ENCODE peak calls at places on chromosomes 2 and 18, in six cellular contexts. X is MM.1S, M is GM12864, A is GM23248, I is cerebellar cortex, D is neural crest cell. W is an unnamed sample.

GRCh38 chr2:152730591-152731333 is 12.3 kb downstream of the ARL6IP6 start:
- DNase-seq in X (peak; percentile 84), I (no peak), A (peak; percentile 19), D (no peak), M (no peak), W (no peak)

GRCh38 chr2:237432484-237433092 is 18.6 kb upstream of the COL6A3 start:
- DNase-seq in X (no peak), M (no peak), D (no peak), I (no peak), A (peak; percentile 99), W (no peak)

GRCh38 chr2:38619458-38620164 is 16.9 kb upstream of the HNRNPLL start:
- DNase-seq in X (no peak), A (peak; percentile 45), D (no peak), I (no peak), M (no peak), W (no peak)

GRCh38 chr2:162587653-162588052 is 243.7 kb downstream of the GCA start:
- DNase-seq in I (no peak), D (no peak), X (no peak), M (no peak), A (no peak), W (no peak)

GRCh38 chr2:176566936-176567335 is 297.7 kb downstream of the MTX2 start:
- DNase-seq in X (no peak), I (no peak), M (no peak), D (no peak), A (peak; percentile 78), W (no peak)

GRCh38 chr2:69330781-69331180 is 56.2 kb downstream of the GFPT1 start:
- DNase-seq in A (no peak), I (no peak), D (no peak), X (no peak), M (no peak), W (no peak)

GRCh38 chr2:7444614-7445013 is 527.4 kb downstream of the RNF144A start:
- DNase-seq in I (no peak), X (no peak), D (no peak), A (no peak), M (no peak), W (no peak)

GRCh38 chr2:70975237-70975636 is 3.2 kb upstream of the ANKRD53 start:
- DNase-seq in A (no peak), D (no peak), I (no peak), M (no peak), X (no peak), W (no peak)

GRCh38 chr2:101097638-101098037 is 53.5 kb downstream of the TBC1D8 start:
- DNase-seq in D (no peak), M (no peak), A (no peak), I (no peak), X (no peak), W (no peak)

GRCh38 chr2:178256382-178257053 is 62.2 kb downstream of the OSBPL6 start:
- DNase-seq in I (peak; percentile 17), A (no peak), M (no peak), D (no peak), X (no peak), W (no peak)

GRCh38 chr18:67301592-67301991 is 214.9 kb downstream of the DSEL start:
- DNase-seq in I (no peak), X (no peak), A (peak; percentile 37), M (no peak), D (no peak), W (no peak)

GRCh38 chr2:25309402-25309801 is 32.3 kb downstream of the DNMT3A start:
- DNase-seq in M (no peak), A (peak; percentile 54), I (peak; percentile 77), D (peak; percentile 64), X (peak; percentile 30), W (peak; percentile 51)

GRCh38 chr18:78927156-78927555 is 52.5 kb upstream of the SALL3 start:
- DNase-seq in I (no peak), M (no peak), X (no peak), A (no peak), D (no peak), W (no peak)

GRCh38 chr2:238938460-238939055 is 90.7 kb downstream of the TWIST2 start:
- DNase-seq in A (peak; percentile 99), X (no peak), I (no peak), D (no peak), M (no peak), W (no peak)

GRCh38 chr2:241009601-241010530 is 11.4 kb downstream of the SNED1 start:
- DNase-seq in A (peak; percentile 91), I (peak; percentile 31), D (no peak), X (no peak), M (no peak), W (no peak)

GRCh38 chr2:1642066-1642861 is 102.1 kb downstream of the PXDN start:
- DNase-seq in A (no peak), X (no peak), I (no peak), D (no peak), M (no peak), W (no peak)

GRCh38 chr2:179412116-179412515 is 147.5 kb upstream of the SESTD1 start:
- DNase-seq in A (peak; percentile 46), I (no peak), X (no peak), M (no peak), D (no peak), W (no peak)

GRCh38 chr18:76464281-76465259 is 30.5 kb downstream of the ZNF516 start:
- DNase-seq in A (no peak), D (no peak), M (no peak), I (no peak), X (no peak), W (no peak)

GRCh38 chr18:9874730-9875129 is 11.0 kb upstream of the TXNDC2 start:
- DNase-seq in D (no peak), A (peak; percentile 23), M (no peak), I (no peak), X (no peak), W (no peak)

GRCh38 chr2:225328192-225328591 is 71.3 kb upstream of the NYAP2 start:
- DNase-seq in D (no peak), M (no peak), X (no peak), I (no peak), A (no peak), W (no peak)

W was measured in RPMI8226.